ENCODE peak calls at places on chromosome 3, in ten cellular contexts. One of them, this sample, is unnamed.

GRCh38 chr3:66093981-66094380 is 55.3 kb upstream of the MAGI1 start:
- DNase-seq in neural progenitor cell: no peak
- DNase-seq in colonic mucosa: no peak
- DNase-seq in pancreas: no peak
- DNase-seq in lower lobe of right lung: no peak
- DNase-seq in psoas muscle: no peak
- DNase-seq in left ventricle myocardium inferior: no peak
- DNase-seq in fibroblast of lung: no peak
- DNase-seq in brain microvascular endothelial cell: no peak
- DNase-seq in right atrium auricular region: no peak
- DNase-seq in this sample: no peak

GRCh38 chr3:195139876-195140240 is 131.1 kb downstream of the XXYLT1 start:
- DNase-seq in fibroblast of lung: peak; percentile 51
- DNase-seq in right atrium auricular region: no peak
- DNase-seq in brain microvascular endothelial cell: peak; percentile 64
- DNase-seq in lower lobe of right lung: no peak
- DNase-seq in psoas muscle: no peak
- DNase-seq in left ventricle myocardium inferior: no peak
- DNase-seq in pancreas: no peak
- DNase-seq in colonic mucosa: no peak
- DNase-seq in neural progenitor cell: no peak
- DNase-seq in this sample: peak; percentile 77

GRCh38 chr3:4954256-4955000 is 24.8 kb upstream of the BHLHE40 start:
- DNase-seq in right atrium auricular region: no peak
- DNase-seq in left ventricle myocardium inferior: no peak
- DNase-seq in psoas muscle: no peak
- DNase-seq in fibroblast of lung: no peak
- DNase-seq in pancreas: no peak
- DNase-seq in neural progenitor cell: no peak
- DNase-seq in brain microvascular endothelial cell: no peak
- DNase-seq in colonic mucosa: no peak
- DNase-seq in lower lobe of right lung: no peak
- DNase-seq in this sample: no peak

GRCh38 chr3:77456881-77457280 is 417.0 kb downstream of the ROBO2 start:
- DNase-seq in brain microvascular endothelial cell: no peak
- DNase-seq in neural progenitor cell: peak; percentile 66
- DNase-seq in psoas muscle: no peak
- DNase-seq in lower lobe of right lung: no peak
- DNase-seq in pancreas: no peak
- DNase-seq in fibroblast of lung: no peak
- DNase-seq in right atrium auricular region: no peak
- DNase-seq in colonic mucosa: no peak
- DNase-seq in left ventricle myocardium inferior: no peak
- DNase-seq in this sample: no peak

GRCh38 chr3:31974454-31974853 is 6.6 kb downstream of the OSBPL10 start:
- DNase-seq in psoas muscle: no peak
- DNase-seq in fibroblast of lung: peak; percentile 86
- DNase-seq in brain microvascular endothelial cell: peak; percentile 62
- DNase-seq in colonic mucosa: no peak
- DNase-seq in lower lobe of right lung: no peak
- DNase-seq in pancreas: no peak
- DNase-seq in neural progenitor cell: no peak
- DNase-seq in left ventricle myocardium inferior: no peak
- DNase-seq in right atrium auricular region: no peak
- DNase-seq in this sample: no peak

GRCh38 chr3:192397012-192397411 is 330.3 kb downstream of the FGF12 start:
- DNase-seq in psoas muscle: no peak
- DNase-seq in pancreas: no peak
- DNase-seq in colonic mucosa: no peak
- DNase-seq in brain microvascular endothelial cell: no peak
- DNase-seq in fibroblast of lung: no peak
- DNase-seq in left ventricle myocardium inferior: no peak
- DNase-seq in lower lobe of right lung: no peak
- DNase-seq in neural progenitor cell: no peak
- DNase-seq in right atrium auricular region: no peak
- DNase-seq in this sample: no peak

GRCh38 chr3:55147856-55148720 is 220.2 kb upstream of the LRTM1 start:
- DNase-seq in psoas muscle: no peak
- DNase-seq in pancreas: no peak
- DNase-seq in brain microvascular endothelial cell: no peak
- DNase-seq in left ventricle myocardium inferior: no peak
- DNase-seq in right atrium auricular region: no peak
- DNase-seq in colonic mucosa: no peak
- DNase-seq in lower lobe of right lung: no peak
- DNase-seq in neural progenitor cell: no peak
- DNase-seq in fibroblast of lung: peak; percentile 35
- DNase-seq in this sample: no peak

GRCh38 chr3:190368871-190369270 is 19.1 kb upstream of the CLDN16 start:
- DNase-seq in left ventricle myocardium inferior: no peak
- DNase-seq in pancreas: no peak
- DNase-seq in right atrium auricular region: no peak
- DNase-seq in psoas muscle: no peak
- DNase-seq in lower lobe of right lung: no peak
- DNase-seq in neural progenitor cell: no peak
- DNase-seq in fibroblast of lung: no peak
- DNase-seq in colonic mucosa: no peak
- DNase-seq in brain microvascular endothelial cell: no peak
- DNase-seq in this sample: peak; percentile 65

GRCh38 chr3:45642731-45643152 is 46.5 kb upstream of the SACM1L start:
- DNase-seq in right atrium auricular region: no peak
- DNase-seq in colonic mucosa: no peak
- DNase-seq in lower lobe of right lung: peak; percentile 92
- DNase-seq in psoas muscle: peak; percentile 52
- DNase-seq in brain microvascular endothelial cell: peak; percentile 94
- DNase-seq in pancreas: no peak
- DNase-seq in neural progenitor cell: peak; percentile 20
- DNase-seq in fibroblast of lung: peak; percentile 92
- DNase-seq in left ventricle myocardium inferior: no peak
- DNase-seq in this sample: no peak

GRCh38 chr3:97910931-97911351 is 61.3 kb downstream of the RIOX2 start:
- DNase-seq in brain microvascular endothelial cell: no peak
- DNase-seq in colonic mucosa: no peak
- DNase-seq in fibroblast of lung: no peak
- DNase-seq in left ventricle myocardium inferior: no peak
- DNase-seq in lower lobe of right lung: no peak
- DNase-seq in right atrium auricular region: no peak
- DNase-seq in neural progenitor cell: no peak
- DNase-seq in psoas muscle: no peak
- DNase-seq in pancreas: no peak
- DNase-seq in this sample: peak; percentile 28

GRCh38 chr3:32238816-32239637 is 547 bp downstream of the CMTM8 start:
- DNase-seq in neural progenitor cell: no peak
- DNase-seq in pancreas: peak; percentile 60
- DNase-seq in psoas muscle: peak; percentile 64
- DNase-seq in lower lobe of right lung: peak; percentile 64
- DNase-seq in colonic mucosa: peak; percentile 47
- DNase-seq in right atrium auricular region: no peak
- DNase-seq in left ventricle myocardium inferior: peak; percentile 43
- DNase-seq in fibroblast of lung: peak; percentile 46
- DNase-seq in brain microvascular endothelial cell: no peak
- DNase-seq in this sample: no peak

GRCh38 chr3:31962801-31963205 is 18.3 kb downstream of the OSBPL10 start:
- DNase-seq in lower lobe of right lung: no peak
- DNase-seq in left ventricle myocardium inferior: no peak
- DNase-seq in pancreas: no peak
- DNase-seq in psoas muscle: no peak
- DNase-seq in neural progenitor cell: no peak
- DNase-seq in brain microvascular endothelial cell: no peak
- DNase-seq in colonic mucosa: no peak
- DNase-seq in right atrium auricular region: no peak
- DNase-seq in fibroblast of lung: no peak
- DNase-seq in this sample: peak; percentile 78

GRCh38 chr3:185207931-185208746 is 45.7 kb downstream of the EHHADH start:
- DNase-seq in pancreas: no peak
- DNase-seq in neural progenitor cell: peak; percentile 35
- DNase-seq in lower lobe of right lung: no peak
- DNase-seq in brain microvascular endothelial cell: no peak
- DNase-seq in right atrium auricular region: no peak
- DNase-seq in colonic mucosa: no peak
- DNase-seq in fibroblast of lung: peak; percentile 91
- DNase-seq in psoas muscle: no peak
- DNase-seq in left ventricle myocardium inferior: no peak
- DNase-seq in this sample: peak; percentile 98

DNA sequence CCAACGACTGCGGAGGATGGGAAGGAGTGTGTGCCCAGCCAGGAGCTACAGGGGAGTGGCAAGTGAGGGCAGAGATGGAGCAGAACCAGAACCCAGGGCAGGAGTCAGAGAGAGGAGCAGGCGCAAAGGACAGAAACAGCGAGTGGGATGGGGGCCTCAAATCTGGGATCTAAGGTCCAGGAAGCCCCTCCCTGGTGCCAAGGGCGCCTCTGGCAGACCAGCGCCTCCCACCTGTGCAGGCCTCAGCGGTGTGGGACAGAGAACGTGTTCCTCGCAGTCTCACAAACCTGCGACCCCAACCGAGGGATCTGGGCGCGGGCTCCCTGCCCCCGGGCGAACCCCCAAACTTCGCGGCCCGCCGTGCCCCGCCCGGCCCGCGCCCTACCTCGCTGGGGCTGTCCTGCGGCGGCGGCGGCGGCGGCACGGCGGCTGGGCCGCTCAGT is 292 bp downstream of the PCBP4 start:
- DNase-seq in pancreas: no peak
- DNase-seq in fibroblast of lung: no peak
- DNase-seq in right atrium auricular region: no peak
- DNase-seq in left ventricle myocardium inferior: no peak
- DNase-seq in brain microvascular endothelial cell: no peak
- DNase-seq in neural progenitor cell: no peak
- DNase-seq in lower lobe of right lung: no peak
- DNase-seq in colonic mucosa: no peak
- DNase-seq in psoas muscle: no peak
- DNase-seq in this sample: no peak
- H3K4me3 ChIP-seq in pancreas: peak overlapping the region; percentile 72
- H3K4me3 ChIP-seq in fibroblast of lung: peak overlapping the region; percentile 82
- H3K4me3 ChIP-seq in right atrium auricular region: peak overlapping the region; percentile 47
- H3K4me3 ChIP-seq in left ventricle myocardium inferior: peak overlapping the region; percentile 85
- H3K4me3 ChIP-seq in brain microvascular endothelial cell: peak overlapping the region; percentile 62
- H3K4me3 ChIP-seq in neural progenitor cell: peak overlapping the region; percentile 57
- H3K4me3 ChIP-seq in lower lobe of right lung: peak overlapping the region; percentile 68
- H3K4me3 ChIP-seq in colonic mucosa: peak overlapping the region; percentile 60
- H3K4me3 ChIP-seq in psoas muscle: peak overlapping the region; percentile 81
- H3K4me3 ChIP-seq in this sample: peak overlapping the region; percentile 52

GRCh38 chr3:106824856-106825255 is 552.4 kb upstream of the CCDC54 start:
- DNase-seq in left ventricle myocardium inferior: no peak
- DNase-seq in brain microvascular endothelial cell: peak; percentile 63
- DNase-seq in neural progenitor cell: peak; percentile 47
- DNase-seq in psoas muscle: no peak
- DNase-seq in pancreas: no peak
- DNase-seq in fibroblast of lung: peak; percentile 83
- DNase-seq in colonic mucosa: no peak
- DNase-seq in lower lobe of right lung: no peak
- DNase-seq in right atrium auricular region: no peak
- DNase-seq in this sample: peak; percentile 53
- TF ChIP-seq CTCF in left ventricle myocardium inferior: peak; percentile 60
- TF ChIP-seq CTCF in brain microvascular endothelial cell: peak; percentile 67
- TF ChIP-seq CTCF in neural progenitor cell: peak; percentile 56
- TF ChIP-seq CTCF in psoas muscle: peak; percentile 19
- TF ChIP-seq CTCF in pancreas: no peak
- TF ChIP-seq CTCF in fibroblast of lung: peak; percentile 39
- TF ChIP-seq CTCF in colonic mucosa: no peak
- TF ChIP-seq CTCF in lower lobe of right lung: no peak
- TF ChIP-seq CTCF in right atrium auricular region: peak; percentile 57
- TF ChIP-seq CTCF in this sample: peak; percentile 33

DNA sequence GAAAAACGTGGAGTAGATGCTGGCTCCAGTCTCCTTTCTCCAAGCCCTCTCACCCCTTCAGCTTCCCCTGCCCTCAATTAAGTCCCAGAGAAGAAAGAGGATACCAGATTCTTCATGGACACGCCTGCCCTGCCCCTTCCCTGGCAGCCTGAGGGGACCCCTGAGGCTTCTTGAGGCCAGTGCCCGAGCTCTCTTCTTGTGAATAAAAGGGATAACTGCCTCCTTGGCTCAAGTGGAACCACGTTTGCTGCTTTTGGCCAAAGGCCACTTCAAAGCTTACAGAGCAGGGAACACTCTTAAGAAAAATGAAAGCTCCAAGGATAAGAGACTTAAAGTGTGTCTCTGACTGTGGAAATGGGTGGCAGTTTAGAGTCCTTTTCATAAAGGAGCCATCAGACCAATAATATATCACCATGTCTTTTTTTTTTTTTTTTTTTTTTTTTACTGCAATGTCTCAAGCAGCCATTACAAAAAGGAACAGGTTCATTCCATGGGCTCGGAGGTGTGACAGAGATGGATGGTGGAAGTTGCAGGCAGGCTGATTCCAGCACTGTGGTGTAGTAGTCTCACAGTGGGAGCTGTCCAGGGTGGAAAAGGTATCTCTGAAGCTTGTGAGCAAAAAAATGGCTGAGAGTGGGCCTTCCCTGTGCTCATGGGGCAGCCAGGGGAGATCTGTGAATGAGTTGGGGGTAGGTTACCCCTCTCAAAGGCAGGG is 108.8 kb downstream of the SEMA5B start:
- DNase-seq in left ventricle myocardium inferior: no peak
- DNase-seq in pancreas: no peak
- DNase-seq in psoas muscle: no peak
- DNase-seq in neural progenitor cell: peak; percentile 25
- DNase-seq in brain microvascular endothelial cell: peak; percentile 9
- DNase-seq in lower lobe of right lung: no peak
- DNase-seq in right atrium auricular region: no peak
- DNase-seq in fibroblast of lung: peak; percentile 22
- DNase-seq in colonic mucosa: no peak
- DNase-seq in this sample: no peak
- H3K27me3 ChIP-seq in left ventricle myocardium inferior: peaks cover 25% of the 10 kb centered on the region
- H3K27me3 ChIP-seq in pancreas: no peaks in the 10 kb centered on the region
- H3K27me3 ChIP-seq in psoas muscle: no peaks in the 10 kb centered on the region
- H3K27me3 ChIP-seq in neural progenitor cell: peaks cover 29% of the 10 kb centered on the region
- H3K27me3 ChIP-seq in brain microvascular endothelial cell: peaks cover 7% of the 10 kb centered on the region
- H3K27me3 ChIP-seq in lower lobe of right lung: peaks cover 22% of the 10 kb centered on the region
- H3K27me3 ChIP-seq in right atrium auricular region: no peaks in the 10 kb centered on the region
- H3K27me3 ChIP-seq in fibroblast of lung: peaks cover 37% of the 10 kb centered on the region
- H3K27me3 ChIP-seq in colonic mucosa: peaks cover 23% of the 10 kb centered on the region
- H3K27me3 ChIP-seq in this sample: peaks cover 22% of the 10 kb centered on the region

GRCh38 chr3:49717539-49718418 is 1.7 kb downstream of the AMIGO3 start:
- DNase-seq in lower lobe of right lung: no peak
- DNase-seq in left ventricle myocardium inferior: no peak
- DNase-seq in right atrium auricular region: no peak
- DNase-seq in psoas muscle: no peak
- DNase-seq in fibroblast of lung: no peak
- DNase-seq in pancreas: no peak
- DNase-seq in neural progenitor cell: no peak
- DNase-seq in colonic mucosa: no peak
- DNase-seq in brain microvascular endothelial cell: no peak
- DNase-seq in this sample: no peak
- H3K4me3 ChIP-seq in lower lobe of right lung: no peak overlapping the region
- H3K4me3 ChIP-seq in left ventricle myocardium inferior: no peak overlapping the region
- H3K4me3 ChIP-seq in right atrium auricular region: no peak overlapping the region
- H3K4me3 ChIP-seq in psoas muscle: no peak overlapping the region
- H3K4me3 ChIP-seq in fibroblast of lung: no peak overlapping the region
- H3K4me3 ChIP-seq in pancreas: no peak overlapping the region
- H3K4me3 ChIP-seq in neural progenitor cell: no peak overlapping the region
- H3K4me3 ChIP-seq in colonic mucosa: no peak overlapping the region
- H3K4me3 ChIP-seq in brain microvascular endothelial cell: no peak overlapping the region
- H3K4me3 ChIP-seq in this sample: no peak overlapping the region